ENCODE peak calls at places on chromosomes 1 and 21, in nine cellular contexts. U is HS-5; K is DMS 273 treated with DMSO at 0.1 percent for 48 hours; T is C1 segment of cervical spinal cord; X is anterior cingulate cortex; O is activated naive CD4-positive, alpha-beta T cell; R is iPS-NIHi11; Y is T-helper 2 cell; S is fibroblast of the aortic adventitia. N is an unnamed sample.
A peak's percentile ranks its signal among the peaks of the same experiment; 100 is the strongest.

GRCh38 chr1:53615101-53615500 is 123.9 kb downstream of the GLIS1 start:
- DNase-seq in X (no peak), K (no peak), T (no peak), R (no peak), S (no peak), Y (no peak), U (no peak), O (no peak), N (peak; percentile 45)

GRCh38 chr1:95229706-95230105 is 4.3 kb upstream of the RWDD3 start:
- DNase-seq in K (no peak), Y (no peak), R (no peak), U (no peak), S (no peak), T (no peak), O (no peak), X (no peak), N (no peak)

GRCh38 chr1:85330206-85330605 is 53.8 kb upstream of the BCL10 start:
- DNase-seq in T (no peak), R (no peak), O (no peak), K (no peak), Y (no peak), S (peak; percentile 99), U (peak; percentile 83), X (no peak), N (no peak)

GRCh38 chr1:9350011-9350907 is 57.6 kb downstream of the SPSB1 start:
- DNase-seq in T (no peak), X (no peak), O (no peak), S (peak; percentile 70), K (no peak), Y (no peak), U (no peak), R (no peak), N (no peak)

GRCh38 chr1:99558539-99558938 is 87.4 kb upstream of the PALMD start:
- DNase-seq in X (no peak), T (no peak), Y (no peak), S (peak; percentile 46), R (no peak), U (no peak), O (no peak), K (no peak), N (no peak)

GRCh38 chr21:31108969-31109368 is 70.7 kb upstream of the KRTAP19-8 start:
- DNase-seq in O (no peak), U (no peak), X (no peak), K (no peak), S (peak; percentile 26), Y (no peak), R (no peak), T (no peak), N (no peak)

GRCh38 chr1:58585166-58585565 is 8.1 kb upstream of the TACSTD2 start:
- DNase-seq in O (no peak), Y (no peak), X (no peak), R (no peak), S (no peak), K (no peak), T (no peak), U (no peak), N (no peak)

GRCh38 chr1:167882376-167882775 is 31.6 kb downstream of the ADCY10 start:
- DNase-seq in T (no peak), K (no peak), U (no peak), S (no peak), R (no peak), O (no peak), X (no peak), Y (no peak), N (no peak)

GRCh38 chr1:197423006-197423405 is 155.0 kb downstream of the CRB1 start:
- DNase-seq in R (no peak), O (no peak), U (peak; percentile 5), K (no peak), T (no peak), X (no peak), S (peak; percentile 16), Y (no peak), N (no peak)

GRCh38 chr21:36235058-36235582 is 78.5 kb downstream of the DOP1B start:
- DNase-seq in S (no peak), Y (no peak), K (no peak), T (no peak), R (no peak), O (no peak), X (no peak), U (no peak), N (no peak)

GRCh38 chr1:41021526-41022308 is at the start of gene SLFNL1:
- DNase-seq in R (peak; percentile 65), U (no peak), Y (no peak), K (peak; percentile 99), S (no peak), T (no peak), O (no peak), X (no peak), N (no peak)

GRCh38 chr1:217907504-217907903 is 276.4 kb downstream of the SPATA17 start:
- DNase-seq in T (no peak), U (peak; percentile 77), X (no peak), K (no peak), R (no peak), S (no peak), Y (no peak), O (no peak), N (no peak)

GRCh38 chr21:42560517-42561179 is 47.0 kb downstream of the SLC37A1 start:
- DNase-seq in R (no peak), Y (no peak), S (no peak), O (no peak), X (no peak), T (no peak), U (no peak), K (no peak), N (peak; percentile 47)

GRCh38 chr1:204319027-204319426 is 40.7 kb downstream of the PLEKHA6 start:
- DNase-seq in O (no peak), R (no peak), T (no peak), U (no peak), S (no peak), K (no peak), Y (no peak), X (no peak), N (no peak)

GRCh38 chr1:231415018-231415583 is 7.0 kb downstream of the EGLN1 start:
- DNase-seq in Y (no peak), U (no peak), O (no peak), S (no peak), T (no peak), R (no peak), X (no peak), K (no peak), N (no peak)

GRCh38 chr21:45892156-45892919 is 89.2 kb upstream of the COL6A1 start:
- DNase-seq in R (no peak), T (no peak), O (peak; percentile 19), U (no peak), K (no peak), Y (peak; percentile 23), X (no peak), S (no peak), N (no peak)

GRCh38 chr1:225467193-225468020 is 39.6 kb upstream of the LBR start:
- DNase-seq in R (no peak), T (peak; percentile 48), K (no peak), X (no peak), S (no peak), O (peak; percentile 70), U (no peak), Y (peak; percentile 71), N (peak; percentile 93)